ENCODE peak calls at places on chromosomes 6 and 20, in seven cellular contexts. M is IMR-90, K is HEK293T, B is stomach, T is mesenchymal stem cell, Y is fibroblast of pulmonary artery, N is AG09319. R is an unnamed sample.

GRCh38 chr6:34053721-34054120 is 92.2 kb downstream of the GRM4 start:
- DNase-seq in M (no peak), K (no peak), B (no peak), T (no peak), Y (no peak), N (no peak), R (no peak)

GRCh38 chr6:133436652-133437051 is 195.5 kb downstream of the EYA4 start:
- DNase-seq in M (peak; percentile 71), K (no peak), B (no peak), T (peak; percentile 33), Y (peak; percentile 16), N (no peak), R (no peak)

GRCh38 chr20:41394081-41394480 is 27.5 kb upstream of the EMILIN3 start:
- DNase-seq in M (no peak), K (no peak), B (no peak), T (no peak), Y (no peak), N (no peak), R (no peak)

GRCh38 chr20:53513489-53514298 is 79.9 kb downstream of the ZNF217 start:
- DNase-seq in M (no peak), K (no peak), B (no peak), T (no peak), Y (no peak), N (no peak), R (no peak)

GRCh38 chr6:132749111-132749510 is 8.6 kb downstream of the VNN2 start:
- DNase-seq in M (peak; percentile 58), K (no peak), B (no peak), T (peak; percentile 62), Y (peak; percentile 51), N (no peak), R (no peak)

GRCh38 chr6:31620586-31621319 is at the start of gene PRRC2A:
- DNase-seq in M (peak; percentile 59), K (peak; percentile 74), B (peak; percentile 97), T (no peak), Y (peak; percentile 61), N (peak; percentile 97), R (peak; percentile 87)

GRCh38 chr20:46010491-46011405 is 2.0 kb downstream of the MMP9 start:
- DNase-seq in M (peak; percentile 7), K (no peak), B (no peak), T (no peak), Y (no peak), N (no peak), R (no peak)

GRCh38 chr6:31952140-31952805 is 6.4 kb downstream of the CFB start:
- DNase-seq in M (peak; percentile 63), K (peak; percentile 57), B (peak; percentile 75), T (peak; percentile 72), Y (peak; percentile 78), N (peak; percentile 49), R (peak; percentile 46)

GRCh38 chr6:90028995-90029635 is 134.8 kb downstream of the GJA10 start:
- DNase-seq in M (no peak), K (no peak), B (no peak), T (no peak), Y (no peak), N (no peak), R (no peak)

GRCh38 chr6:15260099-15260821 is 14.4 kb downstream of the JARID2 start:
- DNase-seq in M (peak; percentile 67), K (no peak), B (no peak), T (peak; percentile 78), Y (peak; percentile 60), N (peak; percentile 74), R (no peak)

GRCh38 chr6:5626727-5627426 is 365.6 kb downstream of the FARS2 start:
- DNase-seq in M (no peak), K (no peak), B (no peak), T (no peak), Y (no peak), N (no peak), R (no peak)

R was measured in SK-N-DZ.